ENCODE peak calls at places on chromosomes 3 and 15, in nine cellular contexts. Z, K, B, G, Y, A, J, M and X are unnamed samples.

GRCh38 chr15:68806220-68807105 is 14.2 kb downstream of the ANP32A start:
- DNase-seq in B (no peak), J (no peak), K (no peak), G (peak; percentile 5), M (no peak), Y (no peak), A (no peak), Z (no peak), X (no peak)

GRCh38 chr15:89556413-89557262 is 18.6 kb upstream of the TICRR start:
- DNase-seq in K (peak; percentile 69), A (peak; percentile 63), Z (no peak), M (peak; percentile 48), G (peak; percentile 55), B (peak; percentile 80), Y (peak; percentile 52), J (peak; percentile 88), X (no peak)

GRCh38 chr3:12158387-12159226 is at the start of gene TIMP4:
- DNase-seq in K (no peak), G (peak; percentile 39), B (peak; percentile 74), Y (peak; percentile 52), A (no peak), M (no peak), J (peak; percentile 72), Z (peak; percentile 63), X (peak; percentile 74)

GRCh38 chr3:161630791-161631190 is 134.2 kb downstream of the OTOL1 start:
- DNase-seq in Z (no peak), G (no peak), K (no peak), M (peak; percentile 20), A (no peak), J (peak; percentile 42), B (no peak), Y (no peak), X (no peak)

GRCh38 chr3:123392871-123393620 is 55.8 kb downstream of the ADCY5 start:
- DNase-seq in K (no peak), A (no peak), M (no peak), J (no peak), Z (no peak), G (no peak), Y (peak; percentile 8), B (no peak), X (no peak)

GRCh38 chr3:111762535-111762934 is 96.5 kb upstream of the PHLDB2 start:
- DNase-seq in A (no peak), J (peak; percentile 42), K (no peak), G (no peak), Y (peak; percentile 87), M (no peak), Z (no peak), B (no peak), X (no peak)

GRCh38 chr15:71551566-71551965 is 258.8 kb upstream of the NR2E3 start:
- DNase-seq in J (no peak), Z (no peak), M (no peak), A (no peak), K (no peak), G (no peak), B (no peak), Y (peak; percentile 17), X (no peak)

GRCh38 chr15:50247819-50248650 is 17.5 kb downstream of the HDC start:
- DNase-seq in B (no peak), J (peak; percentile 25), Z (peak; percentile 55), Y (no peak), G (no peak), K (no peak), A (peak; percentile 78), M (peak; percentile 77), X (peak; percentile 88)

GRCh38 chr15:26146162-26146561 is 283.0 kb upstream of the ATP10A start:
- DNase-seq in Z (no peak), J (no peak), M (no peak), G (no peak), K (no peak), B (no peak), Y (no peak), A (no peak), X (no peak)

GRCh38 chr3:99962703-99963102 is 145.0 kb downstream of the CMSS1 start:
- DNase-seq in G (no peak), Y (peak; percentile 94), K (no peak), J (no peak), B (no peak), Z (no peak), M (no peak), A (no peak), X (no peak)

GRCh38 chr3:185942396-185942795 is 4.6 kb upstream of the TRA2B start:
- DNase-seq in K (no peak), Z (no peak), Y (no peak), M (no peak), G (no peak), A (no peak), J (no peak), B (no peak), X (no peak)

GRCh38 chr3:104044002-104044401 is 1322.7 kb upstream of the ALCAM start:
- DNase-seq in Y (peak; percentile 19), J (no peak), K (no peak), M (no peak), A (no peak), Z (no peak), B (no peak), G (no peak), X (no peak)

GRCh38 chr3:67000006-67000405 is 1.9 kb downstream of the KBTBD8 start:
- DNase-seq in M (no peak), Z (no peak), J (no peak), K (no peak), G (no peak), A (peak; percentile 78), Y (peak; percentile 70), B (no peak), X (no peak)

GRCh38 chr3:106305127-106305526 is 436.3 kb upstream of the CBLB start:
- DNase-seq in G (no peak), Z (no peak), Y (peak; percentile 33), B (no peak), J (no peak), M (no peak), K (no peak), A (no peak), X (no peak)

GRCh38 chr15:40468850-40469249 is 1.9 kb upstream of the CHST14 start:
- DNase-seq in A (no peak), G (no peak), Z (no peak), J (no peak), Y (no peak), K (no peak), M (no peak), B (no peak), X (peak; percentile 69)

GRCh38 chr3:148750296-148750695 is 52.6 kb downstream of the AGTR1 start:
- DNase-seq in A (no peak), J (no peak), B (no peak), Y (peak; percentile 15), M (no peak), Z (no peak), G (no peak), K (no peak), X (no peak)

GRCh38 chr3:58148049-58148448 is 62.7 kb downstream of the DNASE1L3 start:
- DNase-seq in M (no peak), A (no peak), G (no peak), K (no peak), Y (no peak), J (no peak), B (no peak), Z (no peak), X (no peak)
- H3K36me3 ChIP-seq in M (peaks cover 85% of the 10 kb centered on the region), A (peaks cover 87% of the 10 kb centered on the region), G (peaks cover 78% of the 10 kb centered on the region), K (peaks cover 35% of the 10 kb centered on the region), Y (peaks cover 22% of the 10 kb centered on the region), J (peaks cover 4% of the 10 kb centered on the region), B (peaks cover 97% of the 10 kb centered on the region), Z (no peaks in the 10 kb centered on the region), X (peaks cover 74% of the 10 kb centered on the region)

DNA sequence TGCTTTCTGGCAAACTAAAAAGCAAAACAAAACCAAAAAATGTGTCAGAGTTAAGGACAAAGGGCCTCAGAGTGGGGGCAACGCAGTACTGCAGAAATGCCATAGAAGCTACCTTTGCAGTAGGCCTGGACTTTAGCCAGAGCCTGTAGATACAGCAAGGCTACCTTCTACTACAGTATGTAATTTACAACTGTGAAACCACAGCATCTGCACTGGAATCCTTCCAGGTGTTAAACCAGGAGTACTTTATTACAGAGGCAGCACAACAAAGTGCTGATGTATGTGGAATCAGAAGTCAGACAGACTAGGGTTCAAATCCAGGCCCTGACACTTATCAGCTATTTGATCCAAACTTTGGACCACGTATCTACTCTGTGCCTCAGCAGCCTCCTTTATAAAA is 34.9 kb downstream of the RUBCN start:
- DNase-seq in Y (no peak), M (no peak), Z (no peak), J (peak; percentile 34), A (no peak), K (no peak), B (no peak), G (no peak), X (no peak)
- H3K36me3 ChIP-seq in Y (peaks cover 20% of the 10 kb centered on the region), M (peaks cover 51% of the 10 kb centered on the region), Z (peaks cover 3% of the 10 kb centered on the region), J (no peaks in the 10 kb centered on the region), A (peaks cover 19% of the 10 kb centered on the region), K (peaks cover 18% of the 10 kb centered on the region), B (peaks cover 47% of the 10 kb centered on the region), G (peaks cover 56% of the 10 kb centered on the region), X (peaks cover 68% of the 10 kb centered on the region)

DNA sequence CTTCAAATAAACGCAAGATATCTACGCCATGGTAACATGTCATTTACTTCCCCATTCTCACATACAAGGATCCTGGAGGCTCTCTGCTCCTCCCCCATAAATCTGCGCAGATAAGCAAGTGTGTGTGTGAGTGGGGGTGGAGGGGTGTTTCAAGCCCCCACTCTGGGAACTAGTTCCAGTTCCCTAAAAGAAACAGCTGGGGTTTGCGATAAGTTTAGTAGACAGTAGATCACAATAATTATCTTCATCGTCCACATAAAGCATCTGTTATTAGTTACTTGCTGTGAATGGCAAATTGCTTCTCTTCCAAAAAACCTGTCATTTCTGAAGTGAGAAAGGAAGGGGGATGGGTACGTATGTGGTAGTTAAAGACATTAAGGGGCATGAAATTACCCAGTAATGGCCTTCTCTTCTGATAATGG is 79.8 kb downstream of the RBPMS2 start:
- DNase-seq in K (no peak), G (peak; percentile 40), M (no peak), J (no peak), Z (peak; percentile 68), B (no peak), A (no peak), Y (no peak), X (peak; percentile 72)
- H3K36me3 ChIP-seq in K (no peaks in the 10 kb centered on the region), G (peaks cover 9% of the 10 kb centered on the region), M (peaks cover 32% of the 10 kb centered on the region), J (no peaks in the 10 kb centered on the region), Z (no peaks in the 10 kb centered on the region), B (peaks cover 53% of the 10 kb centered on the region), A (peaks cover 2% of the 10 kb centered on the region), Y (peaks cover 4% of the 10 kb centered on the region), X (peaks cover 48% of the 10 kb centered on the region)

GRCh38 chr3:142563491-142563997 is 15.0 kb downstream of the ATR start:
- DNase-seq in J (no peak), Z (no peak), G (no peak), Y (no peak), B (no peak), A (no peak), M (no peak), K (no peak), X (no peak)

GRCh38 chr3:142566096-142566495 is 12.4 kb downstream of the ATR start:
- DNase-seq in M (no peak), B (no peak), Y (no peak), G (no peak), Z (no peak), J (no peak), K (no peak), A (peak; percentile 78), X (no peak)

DNA sequence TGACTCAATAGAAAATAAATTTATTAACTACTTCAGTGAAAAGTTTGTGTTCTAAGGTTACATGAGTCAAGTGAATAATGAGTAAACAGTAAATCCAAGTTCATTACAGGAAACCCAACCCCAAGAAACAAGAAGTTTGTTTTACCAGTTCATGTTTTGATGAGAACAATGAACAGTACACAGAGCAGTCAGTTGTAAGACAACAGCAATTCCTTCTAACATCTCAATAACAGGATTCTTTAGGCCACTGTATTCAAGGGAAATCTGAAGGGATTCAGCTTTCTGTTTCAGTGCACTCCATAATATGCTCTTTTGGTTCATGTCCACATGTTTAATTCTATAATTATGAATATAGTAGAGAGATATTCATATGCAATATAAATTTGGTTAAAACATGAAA is 18.4 kb downstream of the ATR start:
- DNase-seq in Z (no peak), J (no peak), K (no peak), Y (no peak), G (no peak), B (no peak), M (no peak), A (no peak), X (no peak)
- H3K36me3 ChIP-seq in Z (no peaks in the 10 kb centered on the region), J (no peaks in the 10 kb centered on the region), K (peaks cover 10% of the 10 kb centered on the region), Y (no peaks in the 10 kb centered on the region), G (peaks cover 62% of the 10 kb centered on the region), B (peaks cover 71% of the 10 kb centered on the region), M (peaks cover 80% of the 10 kb centered on the region), A (peaks cover 30% of the 10 kb centered on the region), X (peaks cover 100% of the 10 kb centered on the region)